ENCODE peak calls at places on chromosomes 5 and 9, in five cellular contexts. O is HEK293T, A is EH, U is neural crest cell, L is activated T-helper 1 cell treated with Interleukin-2 at 50 U/mL for 16 hours. Q is an unnamed sample.
A peak's percentile ranks its signal among the peaks of the same experiment; 100 is the strongest.

GRCh38 chr9:126806336-126806735 is 1.5 kb downstream of the ZBTB43 start:
- DNase-seq in U (no peak), A (peak; percentile 19), O (no peak), L (no peak), Q (no peak)

GRCh38 chr9:70352802-70353201 is 61.7 kb downstream of the KLF9 start:
- DNase-seq in O (no peak), L (no peak), A (peak; percentile 32), U (no peak), Q (no peak)

GRCh38 chr5:173499471-173500212 is 116.8 kb downstream of the BOD1 start:
- DNase-seq in U (no peak), A (no peak), L (no peak), O (no peak), Q (no peak)

GRCh38 chr5:77725646-77726045 is 50.5 kb downstream of the TBCA start:
- DNase-seq in A (peak; percentile 18), U (no peak), O (no peak), L (no peak), Q (no peak)

GRCh38 chr5:179265529-179266290 is 79.6 kb downstream of the ADAMTS2 start:
- DNase-seq in L (no peak), O (no peak), U (no peak), A (peak; percentile 100), Q (no peak)

GRCh38 chr9:105248691-105249090 is 4.2 kb downstream of the SLC44A1 start:
- DNase-seq in L (no peak), A (no peak), O (no peak), U (no peak), Q (no peak)

GRCh38 chr9:87497604-87498045 is at the start of gene DAPK1:
- DNase-seq in A (peak; percentile 8), O (peak; percentile 78), L (no peak), U (peak; percentile 68), Q (no peak)

GRCh38 chr5:169006878-169007790 is 293.8 kb downstream of the SLIT3 start:
- DNase-seq in L (no peak), U (no peak), A (no peak), O (no peak), Q (no peak)

GRCh38 chr5:39495294-39495693 is 70.5 kb upstream of the DAB2 start:
- DNase-seq in A (no peak), U (no peak), L (no peak), O (no peak), Q (no peak)

GRCh38 chr5:74647096-74647495 is 6.6 kb upstream of the ENC1 start:
- DNase-seq in L (no peak), A (no peak), O (no peak), U (no peak), Q (no peak)

GRCh38 chr5:90598300-90598699 is 39.7 kb downstream of the ADGRV1 start:
- DNase-seq in L (no peak), O (no peak), U (no peak), A (no peak), Q (no peak)

GRCh38 chr5:32928761-32929160 is 217.6 kb downstream of the NPR3 start:
- DNase-seq in O (no peak), U (no peak), A (peak; percentile 83), L (no peak), Q (no peak)

GRCh38 chr5:38569180-38569579 is 12.7 kb upstream of the LIFR start:
- DNase-seq in A (no peak), L (no peak), U (no peak), O (no peak), Q (no peak)

GRCh38 chr9:81849631-81850259 is 78.5 kb upstream of the SPATA31D4 start:
- DNase-seq in U (no peak), A (peak; percentile 17), L (no peak), O (no peak), Q (no peak)

GRCh38 chr5:16245956-16246355 is 66.4 kb upstream of the MARCHF11 start:
- DNase-seq in O (no peak), U (no peak), L (no peak), A (no peak), Q (no peak)

GRCh38 chr9:5879419-5880181 is 11.1 kb upstream of the MLANA start:
- DNase-seq in L (no peak), A (peak; percentile 94), U (no peak), O (no peak), Q (no peak)

GRCh38 chr5:13704401-13704800 is 240.1 kb downstream of the DNAH5 start:
- DNase-seq in A (peak; percentile 3), L (no peak), O (no peak), U (no peak), Q (no peak)

GRCh38 chr9:37283730-37284235 is 138.7 kb upstream of the GRHPR start:
- DNase-seq in L (no peak), A (peak; percentile 79), U (no peak), O (no peak), Q (no peak)

GRCh38 chr9:33125441-33125840 is 41.7 kb downstream of the B4GALT1 start:
- DNase-seq in O (no peak), L (no peak), A (no peak), U (no peak), Q (no peak)

GRCh38 chr9:129368458-129368978 is 190.5 kb upstream of the IER5L start:
- DNase-seq in U (no peak), A (no peak), L (no peak), O (no peak), Q (no peak)